ENCODE peak calls at places on chromosomes 1 and 21, in seven cellular contexts. One of them, this sample, is unnamed.
A peak's percentile ranks its signal among the peaks of the same experiment; 100 is the strongest.

GRCh38 chr1:19799233-19799876 is 361 bp downstream of the TMCO4 start:
- DNase-seq in lung: peak; percentile 62
- DNase-seq in psoas muscle: peak; percentile 69
- DNase-seq in A549: peak; percentile 52
- DNase-seq in HTR-8/SVneo: peak; percentile 51
- DNase-seq in CD8-positive, alpha-beta memory T cell: peak; percentile 46
- DNase-seq in foreskin fibroblast: peak; percentile 71
- DNase-seq in this sample: peak; percentile 45

GRCh38 chr21:45129231-45129923 is 55.0 kb downstream of the ADARB1 start:
- DNase-seq in A549: no peak
- DNase-seq in CD8-positive, alpha-beta memory T cell: no peak
- DNase-seq in lung: no peak
- DNase-seq in psoas muscle: peak; percentile 62
- DNase-seq in foreskin fibroblast: peak; percentile 15
- DNase-seq in HTR-8/SVneo: no peak
- DNase-seq in this sample: no peak

GRCh38 chr1:12228979-12229378 is 851 bp upstream of the VPS13D start:
- DNase-seq in CD8-positive, alpha-beta memory T cell: no peak
- DNase-seq in HTR-8/SVneo: no peak
- DNase-seq in lung: no peak
- DNase-seq in psoas muscle: no peak
- DNase-seq in A549: no peak
- DNase-seq in foreskin fibroblast: no peak
- DNase-seq in this sample: no peak

GRCh38 chr1:64822621-64823020 is 77.7 kb downstream of the RAVER2 start:
- DNase-seq in A549: no peak
- DNase-seq in psoas muscle: no peak
- DNase-seq in HTR-8/SVneo: no peak
- DNase-seq in lung: no peak
- DNase-seq in foreskin fibroblast: peak; percentile 53
- DNase-seq in CD8-positive, alpha-beta memory T cell: no peak
- DNase-seq in this sample: no peak

GRCh38 chr1:220336391-220337065 is 64.3 kb upstream of the RAB3GAP2 start:
- DNase-seq in CD8-positive, alpha-beta memory T cell: no peak
- DNase-seq in lung: no peak
- DNase-seq in foreskin fibroblast: no peak
- DNase-seq in A549: no peak
- DNase-seq in HTR-8/SVneo: no peak
- DNase-seq in psoas muscle: no peak
- DNase-seq in this sample: no peak

GRCh38 chr1:206785366-206785765 is 13.1 kb upstream of the IL10 start:
- DNase-seq in psoas muscle: no peak
- DNase-seq in CD8-positive, alpha-beta memory T cell: no peak
- DNase-seq in foreskin fibroblast: no peak
- DNase-seq in HTR-8/SVneo: no peak
- DNase-seq in lung: no peak
- DNase-seq in A549: no peak
- DNase-seq in this sample: no peak

GRCh38 chr1:17279001-17279830 is 28.8 kb upstream of the PADI4 start:
- DNase-seq in psoas muscle: no peak
- DNase-seq in HTR-8/SVneo: no peak
- DNase-seq in CD8-positive, alpha-beta memory T cell: no peak
- DNase-seq in A549: no peak
- DNase-seq in foreskin fibroblast: no peak
- DNase-seq in lung: no peak
- DNase-seq in this sample: no peak

GRCh38 chr21:33760641-33761103 is 118.4 kb downstream of the ITSN1 start:
- DNase-seq in psoas muscle: no peak
- DNase-seq in CD8-positive, alpha-beta memory T cell: no peak
- DNase-seq in A549: no peak
- DNase-seq in foreskin fibroblast: peak; percentile 64
- DNase-seq in HTR-8/SVneo: no peak
- DNase-seq in lung: no peak
- DNase-seq in this sample: no peak

GRCh38 chr1:15196807-15197530 is 43.4 kb downstream of the TMEM51 start:
- DNase-seq in CD8-positive, alpha-beta memory T cell: no peak
- DNase-seq in psoas muscle: no peak
- DNase-seq in HTR-8/SVneo: no peak
- DNase-seq in lung: peak; percentile 49
- DNase-seq in A549: peak; percentile 39
- DNase-seq in foreskin fibroblast: no peak
- DNase-seq in this sample: no peak

GRCh38 chr1:108534748-108535147 is 25.2 kb upstream of the EEIG2 start:
- DNase-seq in psoas muscle: no peak
- DNase-seq in foreskin fibroblast: no peak
- DNase-seq in HTR-8/SVneo: no peak
- DNase-seq in lung: no peak
- DNase-seq in CD8-positive, alpha-beta memory T cell: no peak
- DNase-seq in A549: no peak
- DNase-seq in this sample: no peak

GRCh38 chr1:76023669-76024407 is 50.7 kb upstream of the ST6GALNAC3 start:
- DNase-seq in CD8-positive, alpha-beta memory T cell: no peak
- DNase-seq in HTR-8/SVneo: no peak
- DNase-seq in psoas muscle: no peak
- DNase-seq in A549: no peak
- DNase-seq in foreskin fibroblast: no peak
- DNase-seq in lung: no peak
- DNase-seq in this sample: no peak

GRCh38 chr1:2979191-2980072 is 41.8 kb upstream of the ACTRT2 start:
- DNase-seq in foreskin fibroblast: no peak
- DNase-seq in psoas muscle: no peak
- DNase-seq in HTR-8/SVneo: no peak
- DNase-seq in A549: no peak
- DNase-seq in CD8-positive, alpha-beta memory T cell: no peak
- DNase-seq in lung: no peak
- DNase-seq in this sample: no peak

GRCh38 chr1:203189951-203190352 is 3.4 kb upstream of the CHI3L1 start:
- DNase-seq in CD8-positive, alpha-beta memory T cell: no peak
- DNase-seq in HTR-8/SVneo: no peak
- DNase-seq in A549: no peak
- DNase-seq in psoas muscle: no peak
- DNase-seq in foreskin fibroblast: no peak
- DNase-seq in lung: no peak
- DNase-seq in this sample: no peak

GRCh38 chr1:236287757-236288619 is 6.2 kb upstream of the ERO1B start:
- DNase-seq in lung: no peak
- DNase-seq in CD8-positive, alpha-beta memory T cell: no peak
- DNase-seq in psoas muscle: no peak
- DNase-seq in HTR-8/SVneo: no peak
- DNase-seq in foreskin fibroblast: peak; percentile 9
- DNase-seq in A549: no peak
- DNase-seq in this sample: no peak

GRCh38 chr21:41601573-41602371 is 93.8 kb upstream of the TMPRSS2 start:
- DNase-seq in foreskin fibroblast: peak; percentile 45
- DNase-seq in HTR-8/SVneo: no peak
- DNase-seq in A549: no peak
- DNase-seq in lung: no peak
- DNase-seq in CD8-positive, alpha-beta memory T cell: no peak
- DNase-seq in psoas muscle: no peak
- DNase-seq in this sample: no peak

GRCh38 chr21:32742470-32742869 is 14.7 kb upstream of the SYNJ1 start:
- DNase-seq in A549: no peak
- DNase-seq in foreskin fibroblast: no peak
- DNase-seq in HTR-8/SVneo: no peak
- DNase-seq in psoas muscle: no peak
- DNase-seq in lung: no peak
- DNase-seq in CD8-positive, alpha-beta memory T cell: no peak
- DNase-seq in this sample: no peak

GRCh38 chr1:107430540-107431228 is 289.8 kb downstream of the NTNG1 start:
- DNase-seq in HTR-8/SVneo: peak; percentile 0
- DNase-seq in psoas muscle: no peak
- DNase-seq in foreskin fibroblast: peak; percentile 17
- DNase-seq in A549: peak; percentile 54
- DNase-seq in CD8-positive, alpha-beta memory T cell: no peak
- DNase-seq in lung: peak; percentile 30
- DNase-seq in this sample: no peak

GRCh38 chr1:8096105-8097011 is 70.2 kb upstream of the ERRFI1 start:
- DNase-seq in psoas muscle: no peak
- DNase-seq in lung: no peak
- DNase-seq in A549: peak; percentile 81
- DNase-seq in CD8-positive, alpha-beta memory T cell: no peak
- DNase-seq in foreskin fibroblast: peak; percentile 78
- DNase-seq in HTR-8/SVneo: no peak
- DNase-seq in this sample: no peak

GRCh38 chr1:88061830-88062177 is 622.3 kb upstream of the PKN2 start:
- DNase-seq in lung: no peak
- DNase-seq in A549: no peak
- DNase-seq in psoas muscle: no peak
- DNase-seq in foreskin fibroblast: no peak
- DNase-seq in CD8-positive, alpha-beta memory T cell: no peak
- DNase-seq in HTR-8/SVneo: no peak
- DNase-seq in this sample: no peak

GRCh38 chr1:204852854-204853253 is 17.8 kb upstream of the NFASC start:
- DNase-seq in foreskin fibroblast: no peak
- DNase-seq in lung: no peak
- DNase-seq in HTR-8/SVneo: no peak
- DNase-seq in A549: no peak
- DNase-seq in CD8-positive, alpha-beta memory T cell: no peak
- DNase-seq in psoas muscle: no peak
- DNase-seq in this sample: no peak

GRCh38 chr1:227411066-227411465 is 92.8 kb upstream of the CDC42BPA start:
- DNase-seq in lung: no peak
- DNase-seq in foreskin fibroblast: peak; percentile 24
- DNase-seq in HTR-8/SVneo: no peak
- DNase-seq in CD8-positive, alpha-beta memory T cell: no peak
- DNase-seq in psoas muscle: no peak
- DNase-seq in A549: no peak
- DNase-seq in this sample: no peak

GRCh38 chr1:19676438-19676922 is 11.8 kb downstream of the HTR6 start:
- DNase-seq in HTR-8/SVneo: peak; percentile 48
- DNase-seq in psoas muscle: peak; percentile 82
- DNase-seq in A549: no peak
- DNase-seq in foreskin fibroblast: peak; percentile 81
- DNase-seq in CD8-positive, alpha-beta memory T cell: no peak
- DNase-seq in lung: peak; percentile 47
- DNase-seq in this sample: no peak

GRCh38 chr21:43268804-43269186 is 100.0 kb downstream of the CRYAA start:
- DNase-seq in psoas muscle: peak; percentile 6
- DNase-seq in foreskin fibroblast: no peak
- DNase-seq in A549: no peak
- DNase-seq in CD8-positive, alpha-beta memory T cell: no peak
- DNase-seq in lung: no peak
- DNase-seq in HTR-8/SVneo: no peak
- DNase-seq in this sample: no peak

GRCh38 chr1:27601321-27601770 is 2.6 kb downstream of the AHDC1 start:
- DNase-seq in lung: no peak
- DNase-seq in foreskin fibroblast: no peak
- DNase-seq in CD8-positive, alpha-beta memory T cell: no peak
- DNase-seq in psoas muscle: no peak
- DNase-seq in A549: no peak
- DNase-seq in HTR-8/SVneo: no peak
- DNase-seq in this sample: no peak

GRCh38 chr1:33466159-33466558 is 6.3 kb upstream of the ZSCAN20 start:
- DNase-seq in lung: no peak
- DNase-seq in psoas muscle: no peak
- DNase-seq in foreskin fibroblast: no peak
- DNase-seq in A549: no peak
- DNase-seq in CD8-positive, alpha-beta memory T cell: no peak
- DNase-seq in HTR-8/SVneo: no peak
- DNase-seq in this sample: no peak

GRCh38 chr1:53116933-53117332 is 25.5 kb downstream of the SLC1A7 start:
- DNase-seq in A549: no peak
- DNase-seq in foreskin fibroblast: no peak
- DNase-seq in lung: no peak
- DNase-seq in CD8-positive, alpha-beta memory T cell: no peak
- DNase-seq in psoas muscle: no peak
- DNase-seq in HTR-8/SVneo: no peak
- DNase-seq in this sample: no peak

GRCh38 chr1:205769641-205770365 is 5.5 kb downstream of the RAB29 start:
- DNase-seq in foreskin fibroblast: no peak
- DNase-seq in lung: no peak
- DNase-seq in CD8-positive, alpha-beta memory T cell: no peak
- DNase-seq in A549: no peak
- DNase-seq in HTR-8/SVneo: no peak
- DNase-seq in psoas muscle: no peak
- DNase-seq in this sample: no peak

GRCh38 chr1:39671433-39671792 is 494 bp downstream of the NT5C1A start:
- DNase-seq in psoas muscle: peak; percentile 84
- DNase-seq in A549: no peak
- DNase-seq in lung: no peak
- DNase-seq in CD8-positive, alpha-beta memory T cell: no peak
- DNase-seq in HTR-8/SVneo: no peak
- DNase-seq in foreskin fibroblast: no peak
- DNase-seq in this sample: no peak

GRCh38 chr1:94438692-94439276 is 20.6 kb downstream of the ABCD3 start:
- DNase-seq in lung: no peak
- DNase-seq in psoas muscle: no peak
- DNase-seq in HTR-8/SVneo: no peak
- DNase-seq in CD8-positive, alpha-beta memory T cell: no peak
- DNase-seq in A549: no peak
- DNase-seq in foreskin fibroblast: peak; percentile 8
- DNase-seq in this sample: no peak

GRCh38 chr21:22552390-22552789 is 1554.2 kb downstream of the NCAM2 start:
- DNase-seq in CD8-positive, alpha-beta memory T cell: no peak
- DNase-seq in HTR-8/SVneo: no peak
- DNase-seq in A549: no peak
- DNase-seq in foreskin fibroblast: no peak
- DNase-seq in psoas muscle: no peak
- DNase-seq in lung: no peak
- DNase-seq in this sample: no peak

GRCh38 chr1:11735854-11736745 is at the start of gene AGTRAP:
- DNase-seq in A549: peak; percentile 90
- DNase-seq in CD8-positive, alpha-beta memory T cell: peak; percentile 78
- DNase-seq in HTR-8/SVneo: peak; percentile 86
- DNase-seq in lung: peak; percentile 96
- DNase-seq in psoas muscle: peak; percentile 97
- DNase-seq in foreskin fibroblast: peak; percentile 97
- DNase-seq in this sample: peak; percentile 78

GRCh38 chr1:165773324-165773965 is 4.8 kb upstream of the TMCO1 start:
- DNase-seq in HTR-8/SVneo: peak; percentile 29
- DNase-seq in CD8-positive, alpha-beta memory T cell: no peak
- DNase-seq in A549: peak; percentile 58
- DNase-seq in psoas muscle: no peak
- DNase-seq in foreskin fibroblast: peak; percentile 94
- DNase-seq in lung: no peak
- DNase-seq in this sample: no peak

GRCh38 chr1:103250441-103250861 is 142.1 kb upstream of the COL11A1 start:
- DNase-seq in lung: no peak
- DNase-seq in CD8-positive, alpha-beta memory T cell: no peak
- DNase-seq in psoas muscle: no peak
- DNase-seq in HTR-8/SVneo: no peak
- DNase-seq in foreskin fibroblast: peak; percentile 34
- DNase-seq in A549: peak; percentile 59
- DNase-seq in this sample: no peak

GRCh38 chr21:29523646-29524045 is 224.9 kb downstream of the BACH1 start:
- DNase-seq in foreskin fibroblast: peak; percentile 18
- DNase-seq in lung: no peak
- DNase-seq in HTR-8/SVneo: no peak
- DNase-seq in A549: no peak
- DNase-seq in psoas muscle: no peak
- DNase-seq in CD8-positive, alpha-beta memory T cell: no peak
- DNase-seq in this sample: no peak

GRCh38 chr1:234955107-234955731 is 173.4 kb downstream of the TOMM20 start:
- DNase-seq in lung: peak; percentile 50
- DNase-seq in psoas muscle: peak; percentile 68
- DNase-seq in CD8-positive, alpha-beta memory T cell: no peak
- DNase-seq in foreskin fibroblast: peak; percentile 48
- DNase-seq in HTR-8/SVneo: no peak
- DNase-seq in A549: no peak
- DNase-seq in this sample: no peak

GRCh38 chr21:42063578-42064521 is 7.3 kb upstream of the UMODL1 start:
- DNase-seq in CD8-positive, alpha-beta memory T cell: peak; percentile 56
- DNase-seq in psoas muscle: no peak
- DNase-seq in HTR-8/SVneo: no peak
- DNase-seq in foreskin fibroblast: no peak
- DNase-seq in lung: peak; percentile 44
- DNase-seq in A549: no peak
- DNase-seq in this sample: peak; percentile 71

GRCh38 chr1:197618065-197618464 is 157.2 kb downstream of the DENND1B start:
- DNase-seq in lung: no peak
- DNase-seq in psoas muscle: no peak
- DNase-seq in A549: no peak
- DNase-seq in CD8-positive, alpha-beta memory T cell: no peak
- DNase-seq in foreskin fibroblast: no peak
- DNase-seq in HTR-8/SVneo: no peak
- DNase-seq in this sample: no peak

This sample was measured in T-cell.